ENCODE peak calls at places on chromosomes 12 and 14, in eight cellular contexts. Y is psoas muscle; T is activated CD8-positive, alpha-beta T cell treated with anti-CD3 and anti-CD28 coated beads for 36 hours; E is heart left ventricle; L is omental fat pad; D is fibroblast of pulmonary artery; A is GM20000; U is lower lobe of right lung. O is an unnamed sample.

GRCh38 chr12:39587247-39587646 is 32.4 kb downstream of the ABCD2 start:
- DNase-seq in Y (no peak), A (peak), T (peak), E (no peak), D (peak), U (no peak), L (no peak), O (no peak)

GRCh38 chr14:35221462-35221861 is 70.7 kb upstream of the PSMA6 start:
- DNase-seq in T (no peak), D (no peak), E (no peak), U (no peak), Y (no peak), L (no peak), A (no peak), O (no peak)

GRCh38 chr12:23950775-23951391 is 1.4 kb upstream of the SOX5 start:
- DNase-seq in E (no peak), T (no peak), L (no peak), Y (no peak), D (peak), U (no peak), A (no peak), O (no peak)

GRCh38 chr14:55240526-55241178 is 30.6 kb upstream of the FBXO34 start:
- DNase-seq in A (no peak), U (no peak), Y (no peak), E (no peak), D (peak), T (no peak), L (no peak), O (no peak)

GRCh38 chr12:53995311-53996187 is 4.4 kb upstream of the HOXC9 start:
- DNase-seq in Y (peak), A (no peak), U (no peak), L (no peak), D (no peak), E (no peak), T (peak), O (no peak)

GRCh38 chr14:64645220-64645891 is 58.9 kb upstream of the PLEKHG3 start:
- DNase-seq in T (no peak), D (peak), A (no peak), L (no peak), E (peak), Y (no peak), U (no peak), O (no peak)

GRCh38 chr12:3128498-3129293 is 51.5 kb downstream of the TSPAN9 start:
- DNase-seq in U (no peak), D (no peak), A (no peak), Y (no peak), T (no peak), L (no peak), E (no peak), O (no peak)

GRCh38 chr14:46840971-46841729 is 189.6 kb upstream of the RPL10L start:
- DNase-seq in U (no peak), L (no peak), D (no peak), E (no peak), A (no peak), T (no peak), Y (no peak), O (no peak)

GRCh38 chr14:103107455-103107854 is 12.9 kb downstream of the EXOC3L4 start:
- DNase-seq in U (no peak), D (no peak), E (no peak), L (no peak), Y (no peak), A (no peak), T (no peak), O (no peak)

GRCh38 chr14:103104654-103105511 is 10.4 kb downstream of the EXOC3L4 start:
- DNase-seq in U (peak), A (peak), D (peak), Y (peak), E (peak), T (peak), L (no peak), O (peak)

GRCh38 chr14:103104389-103104653 is 9.8 kb downstream of the EXOC3L4 start:
- DNase-seq in T (no peak), Y (no peak), L (no peak), A (no peak), E (no peak), U (no peak), D (no peak), O (no peak)

GRCh38 chr14:103103461-103104388 is 9.2 kb downstream of the EXOC3L4 start:
- DNase-seq in A (no peak), L (no peak), E (no peak), U (peak), T (no peak), D (peak), Y (peak), O (no peak)

DNA sequence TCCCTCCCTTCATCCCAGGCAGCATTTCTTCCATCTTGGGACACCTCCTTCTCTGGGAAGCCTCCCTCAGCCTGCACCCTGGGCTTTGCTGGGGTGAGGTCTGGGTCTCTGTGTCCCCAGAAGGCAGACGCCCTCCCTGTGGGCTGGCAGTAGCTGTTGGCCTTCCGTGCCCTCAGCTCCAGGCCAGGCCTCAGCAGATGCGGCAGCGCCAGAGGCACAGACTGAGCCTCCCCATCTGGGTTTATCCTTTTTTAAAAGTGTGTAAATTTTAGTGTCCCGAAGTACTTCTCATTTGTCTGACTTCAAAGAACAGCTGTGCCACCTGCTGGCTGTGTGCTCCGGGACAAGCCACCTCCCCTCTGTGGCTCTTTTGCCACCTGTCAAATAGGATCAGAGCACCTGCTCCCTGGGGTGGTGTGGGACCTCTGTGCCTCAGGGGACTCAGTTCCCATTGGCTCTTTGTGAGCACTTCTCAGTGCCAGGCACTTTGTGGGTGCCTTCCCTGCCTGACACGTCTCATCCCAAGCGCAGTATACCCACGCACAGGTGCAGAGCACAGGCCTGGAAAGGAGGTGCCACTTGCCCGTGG is 11.1 kb downstream of the EXOC3L4 start:
- DNase-seq in A (peak), E (no peak), U (no peak), Y (no peak), T (peak), D (no peak), L (no peak), O (no peak)
- TF ChIP-seq CTCF in A (peak), E (no peak), U (no peak), Y (no peak), T (no peak), D (no peak), L (no peak), O (peak)

DNA sequence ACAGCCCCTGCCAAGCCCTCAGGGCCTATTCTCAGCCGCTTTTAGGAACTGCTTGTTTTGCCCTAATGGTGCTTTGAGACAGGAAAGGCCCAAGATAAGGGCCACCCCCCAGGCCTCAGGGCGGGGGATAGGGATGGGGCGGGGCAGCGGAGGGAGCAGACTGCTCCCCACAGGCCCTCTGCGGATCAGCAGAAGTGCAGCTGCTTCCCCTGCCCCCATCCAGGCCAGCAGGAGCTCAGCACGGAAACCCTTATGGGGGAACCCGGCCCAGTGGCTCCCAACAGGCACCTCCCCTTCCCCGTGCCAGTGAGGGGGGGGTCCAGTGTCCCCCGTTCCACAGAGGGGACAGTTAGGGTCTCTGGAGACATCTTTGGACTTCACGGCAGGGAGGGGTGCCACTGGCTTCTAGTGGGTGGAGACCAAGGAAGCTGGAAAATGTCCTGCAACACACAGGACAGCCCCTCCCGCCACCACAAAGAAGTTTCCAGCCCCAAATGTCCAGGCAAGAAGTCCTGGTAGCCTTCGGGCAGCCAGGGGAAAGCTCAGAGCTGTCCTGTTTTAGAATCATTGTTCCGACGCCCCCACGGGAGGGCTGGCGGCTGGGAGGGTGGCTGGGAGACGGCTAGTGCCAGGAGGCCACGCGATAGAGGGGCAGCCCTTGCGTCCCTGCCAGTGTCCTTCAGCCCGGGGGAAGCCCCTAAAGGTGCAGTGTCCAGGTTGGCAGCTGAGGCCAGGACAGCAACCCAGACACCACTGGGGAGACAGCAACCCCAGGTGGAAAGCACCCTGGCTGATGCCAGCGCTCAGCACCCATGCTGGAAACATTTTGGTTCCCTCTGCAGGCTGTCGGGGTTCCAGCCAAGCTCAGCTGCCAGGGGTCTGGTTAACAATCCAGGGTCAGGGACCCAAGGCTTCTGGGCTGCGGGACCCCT is 10.4 kb upstream of the GPR132 start:
- DNase-seq in L (no peak), E (peak), D (peak), A (peak), Y (peak), U (peak), T (peak), O (peak)
- TF ChIP-seq CTCF in L (no peak), E (no peak), D (no peak), A (no peak), Y (no peak), U (no peak), T (no peak), O (no peak)

DNA sequence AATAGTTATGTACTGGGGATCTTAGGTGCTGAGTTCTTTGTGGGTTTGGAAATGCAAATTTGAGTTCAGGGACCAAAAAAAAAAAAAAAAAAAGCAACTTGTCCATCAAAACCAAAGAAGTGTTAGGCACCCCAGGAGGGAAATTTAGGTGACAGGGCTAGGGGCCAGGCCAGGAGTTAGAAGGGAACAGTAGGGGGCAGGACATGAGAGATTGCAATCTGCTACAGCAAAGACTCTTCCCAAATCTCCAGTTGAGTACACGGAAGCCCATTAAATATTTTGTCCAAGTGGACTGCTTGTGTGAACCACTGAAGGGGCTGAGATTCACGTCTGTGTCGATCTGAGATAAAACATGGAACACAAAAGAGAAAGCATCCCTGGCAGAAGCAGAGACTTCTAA is 52.8 kb downstream of the TSPAN19 start:
- DNase-seq in Y (no peak), E (no peak), L (no peak), A (no peak), D (no peak), T (no peak), U (no peak), O (no peak)
- TF ChIP-seq CTCF in Y (no peak), E (no peak), L (no peak), A (no peak), D (no peak), T (no peak), U (no peak), O (no peak)

GRCh38 chr14:84442481-84442880 is 1087.5 kb upstream of the FLRT2 start:
- DNase-seq in D (peak), A (no peak), T (no peak), U (no peak), Y (no peak), L (no peak), E (no peak), O (no peak)
- TF ChIP-seq CTCF in D (no peak), A (no peak), T (no peak), U (no peak), Y (no peak), L (no peak), E (no peak), O (no peak)

GRCh38 chr12:131355688-131356245 is 355.1 kb upstream of the SFSWAP start:
- DNase-seq in Y (no peak), D (no peak), A (no peak), E (no peak), U (no peak), T (no peak), L (no peak), O (no peak)
- TF ChIP-seq CTCF in Y (no peak), D (no peak), A (no peak), E (no peak), U (no peak), T (no peak), L (no peak), O (no peak)

O was measured in GM10248.